ENCODE peak calls at places on chromosomes 2 and 18, in seven cellular contexts. C is transverse colon, H is HCT116, F is spleen, U is A673, M is AG04449, Q is chondrocyte. E is an unnamed sample.
A peak's percentile ranks its signal among the peaks of the same experiment; 100 is the strongest.

GRCh38 chr2:19560785-19561184 is 202.4 kb upstream of the OSR1 start:
- DNase-seq in C (no peak), U (no peak), H (no peak), F (no peak), Q (no peak), M (no peak), E (no peak)

GRCh38 chr2:28011322-28011737 is 120.8 kb downstream of the BABAM2 start:
- DNase-seq in F (no peak), H (no peak), C (no peak), M (no peak), U (no peak), Q (no peak), E (no peak)

GRCh38 chr2:45651415-45652089 is at the start of gene PRKCE:
- DNase-seq in H (no peak), C (peak; percentile 68), F (peak; percentile 93), M (no peak), U (peak; percentile 40), Q (no peak), E (peak; percentile 59)

GRCh38 chr2:148978736-148979135 is 59.8 kb upstream of the LYPD6B start:
- DNase-seq in C (no peak), H (no peak), Q (no peak), M (no peak), F (no peak), U (no peak), E (no peak)

GRCh38 chr2:168687314-168687713 is 115.1 kb upstream of the NOSTRIN start:
- DNase-seq in F (no peak), M (no peak), H (no peak), C (no peak), Q (no peak), U (peak; percentile 22), E (no peak)

GRCh38 chr2:216292886-216293291 is 79.4 kb downstream of the MARCHF4 start:
- DNase-seq in F (no peak), U (peak; percentile 91), H (no peak), M (no peak), Q (no peak), C (no peak), E (no peak)

GRCh38 chr2:238235331-238235732 is 4.5 kb downstream of the HES6 start:
- DNase-seq in U (no peak), F (peak; percentile 77), C (no peak), H (no peak), Q (no peak), M (no peak), E (no peak)

GRCh38 chr2:202758638-202759037 is 112.9 kb downstream of the ICA1L start:
- DNase-seq in Q (no peak), M (no peak), C (no peak), H (no peak), F (no peak), U (no peak), E (no peak)

GRCh38 chr2:225337183-225337582 is 62.3 kb upstream of the NYAP2 start:
- DNase-seq in M (peak; percentile 36), C (no peak), F (no peak), U (peak; percentile 49), Q (no peak), H (no peak), E (no peak)

GRCh38 chr2:101706819-101707177 is 9.3 kb downstream of the MAP4K4 start:
- DNase-seq in Q (no peak), C (no peak), U (no peak), F (no peak), M (no peak), H (no peak), E (no peak)

GRCh38 chr18:6017160-6017559 is 121.8 kb upstream of the TMEM200C start:
- DNase-seq in U (no peak), F (no peak), C (no peak), H (no peak), M (no peak), Q (no peak), E (no peak)

GRCh38 chr18:50724631-50725235 is 95.1 kb downstream of the MRO start:
- DNase-seq in F (no peak), C (no peak), M (no peak), H (no peak), Q (no peak), U (no peak), E (no peak)

GRCh38 chr18:50719471-50719987 is 100.3 kb downstream of the MRO start:
- DNase-seq in C (no peak), M (no peak), F (no peak), Q (no peak), U (no peak), H (no peak), E (no peak)

GRCh38 chr18:50721006-50721405 is 98.8 kb downstream of the MRO start:
- DNase-seq in H (no peak), C (no peak), Q (no peak), M (no peak), U (no peak), F (no peak), E (no peak)

GRCh38 chr18:50720281-50720680 is 99.5 kb downstream of the MRO start:
- DNase-seq in C (no peak), Q (no peak), H (no peak), F (no peak), U (no peak), M (no peak), E (no peak)

GRCh38 chr18:50722311-50722710 is 97.5 kb downstream of the MRO start:
- DNase-seq in U (no peak), Q (no peak), H (no peak), C (no peak), F (no peak), M (no peak), E (no peak)
- TF ChIP-seq CTCF in U (no peak), Q (no peak), H (no peak), C (no peak), F (no peak), M (no peak), E (no peak)

DNA sequence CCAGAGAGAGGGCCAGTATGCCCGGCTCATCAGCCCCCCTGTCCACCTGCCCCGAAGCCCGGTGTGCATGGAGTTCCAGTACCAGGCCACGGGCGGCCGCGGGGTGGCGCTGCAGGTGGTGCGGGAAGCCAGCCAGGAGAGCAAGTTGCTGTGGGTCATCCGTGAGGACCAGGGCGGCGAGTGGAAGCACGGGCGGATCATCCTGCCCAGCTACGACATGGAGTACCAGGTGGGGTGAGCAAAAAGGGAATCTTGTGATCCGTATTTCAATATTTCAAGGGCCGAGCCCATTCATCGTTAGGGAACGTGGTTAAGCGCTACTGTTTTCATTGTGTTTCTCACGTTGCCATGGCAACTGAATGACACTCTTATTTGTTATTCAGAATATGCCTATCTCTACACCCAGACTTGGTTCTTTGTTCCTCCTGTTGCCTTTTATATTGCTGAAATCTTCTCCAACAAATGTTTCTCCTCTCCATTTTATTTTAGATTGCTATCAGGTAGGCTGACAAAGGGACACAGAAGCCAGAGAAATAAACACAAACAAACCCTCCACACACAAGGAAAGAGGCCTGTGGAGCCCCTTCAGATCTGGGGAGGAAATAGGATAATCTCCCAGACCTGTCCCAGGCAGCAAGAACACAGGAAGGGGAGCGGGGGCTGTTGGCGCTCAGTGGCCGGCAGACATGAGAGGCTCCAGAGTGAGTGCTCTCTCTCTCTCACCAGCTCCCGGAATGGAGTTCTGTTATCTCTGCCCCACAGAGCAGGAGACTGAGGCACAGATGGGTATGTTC is 81.6 kb downstream of the NRP2 start:
- DNase-seq in C (peak; percentile 72), M (peak; percentile 65), U (peak; percentile 34), H (no peak), Q (no peak), F (no peak), E (peak; percentile 26)
- TF ChIP-seq CTCF in C (peak; percentile 67), M (peak; percentile 70), U (peak; percentile 73), H (no peak), Q (peak; percentile 67), F (no peak), E (no peak)

DNA sequence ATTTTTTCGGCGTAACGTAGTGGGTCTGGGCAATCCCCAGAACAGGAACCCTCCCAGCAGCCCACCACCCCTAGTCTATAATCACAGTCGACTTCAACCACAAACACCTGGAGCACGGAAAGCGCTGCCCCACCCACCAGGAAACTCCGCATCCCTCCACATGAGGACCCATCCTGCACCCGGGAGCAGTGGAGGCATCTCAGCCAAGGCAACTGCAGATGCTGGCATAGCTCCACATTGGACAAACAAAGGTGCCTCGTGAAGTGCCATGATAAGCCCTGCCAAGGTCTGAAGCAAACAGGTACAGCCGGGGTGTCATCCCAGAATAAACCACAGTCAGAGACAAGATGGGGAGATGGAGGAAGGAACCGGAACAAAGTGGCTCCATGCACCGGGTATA is 24.3 kb upstream of the COPS8 start:
- DNase-seq in Q (no peak), C (no peak), H (no peak), U (no peak), M (no peak), F (no peak), E (no peak)
- TF ChIP-seq CTCF in Q (no peak), C (no peak), H (no peak), U (no peak), M (no peak), F (no peak), E (no peak)

DNA sequence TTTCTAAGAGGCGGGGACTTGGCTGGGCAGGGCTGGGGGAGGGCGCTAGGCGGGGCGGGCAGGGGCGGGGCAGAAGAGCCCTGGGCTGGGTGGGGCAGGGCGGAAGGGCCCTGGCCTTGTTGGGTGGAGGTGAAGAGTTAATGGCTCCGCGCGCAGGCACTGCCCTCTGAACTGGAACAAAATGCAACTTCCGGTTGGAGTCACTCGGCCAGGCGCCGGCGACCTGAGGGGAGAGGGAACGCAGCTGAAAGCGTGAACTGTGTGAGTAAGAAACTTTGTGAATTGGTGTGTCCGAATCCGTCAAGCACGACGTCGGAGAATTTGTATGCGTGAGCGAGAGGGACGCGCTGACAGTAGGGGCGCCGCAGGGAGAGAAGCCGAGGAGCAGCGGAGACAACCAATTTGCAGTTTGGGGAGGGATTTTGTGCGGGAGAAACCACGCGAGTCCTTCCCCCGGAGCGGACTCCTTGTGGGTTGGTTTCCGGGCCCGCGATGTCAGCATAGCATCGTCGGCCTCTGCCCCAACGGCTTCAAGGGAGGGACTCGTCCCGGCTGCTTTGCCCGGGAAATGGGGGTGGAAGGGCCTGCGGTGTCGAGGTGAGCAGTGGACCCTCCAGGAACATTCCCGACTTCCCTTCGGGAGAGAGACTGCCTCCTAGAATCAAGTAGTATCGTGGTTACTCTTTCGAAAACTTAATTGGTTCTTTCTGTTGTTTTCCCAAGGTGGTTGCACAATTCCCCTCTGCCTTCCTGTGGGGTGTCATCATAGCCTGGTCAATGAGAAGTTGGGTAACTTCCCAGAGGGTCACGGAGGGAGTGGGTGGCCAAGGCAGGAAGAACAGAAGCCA is at the start of gene TANK:
- DNase-seq in F (peak; percentile 98), H (peak; percentile 92), Q (peak; percentile 92), U (peak; percentile 93), M (peak; percentile 91), C (peak; percentile 94), E (peak; percentile 86)
- TF ChIP-seq CTCF in F (no peak), H (no peak), Q (peak; percentile 45), U (peak; percentile 17), M (no peak), C (no peak), E (no peak)

DNA sequence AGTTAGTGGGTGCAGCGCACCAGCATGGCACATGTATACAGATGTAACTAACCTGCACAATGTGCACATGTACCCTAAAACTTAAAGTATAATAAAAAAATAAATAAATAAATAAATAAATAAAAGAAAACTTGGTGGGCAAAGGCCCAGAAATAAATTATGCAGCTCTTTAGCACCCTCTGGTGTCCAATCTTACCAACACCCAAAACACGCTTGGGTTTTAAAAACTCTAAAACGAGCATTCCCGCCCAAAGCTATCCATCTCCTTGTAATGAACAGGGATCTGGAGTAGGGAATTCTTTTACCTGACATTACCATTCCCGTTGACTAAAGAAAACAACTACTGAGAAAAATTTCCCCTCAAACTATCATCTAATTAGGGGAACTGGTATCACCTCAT is 2005.9 kb upstream of the CELF4 start:
- DNase-seq in U (peak; percentile 34), Q (no peak), H (no peak), M (no peak), F (no peak), C (no peak), E (no peak)
- TF ChIP-seq CTCF in U (peak; percentile 46), Q (peak; percentile 74), H (peak; percentile 8), M (peak; percentile 10), F (no peak), C (peak; percentile 27), E (peak; percentile 16)